ENCODE peak calls at places on chromosomes 7 and 10, in four cellular contexts. C is neural progenitor cell, A is neuronal stem cell, E is fibroblast of lung. S is an unnamed sample.

GRCh38 chr10:105358911-105359310 is 717.8 kb downstream of the SORCS3 start:
- DNase-seq in C (no peak), E (no peak), A (no peak), S (peak)

GRCh38 chr10:688621-689426 is 644 bp downstream of the DIP2C start:
- DNase-seq in E (peak), A (peak), C (peak), S (peak)

GRCh38 chr7:107180378-107180777 is 11.6 kb downstream of the HBP1 start:
- DNase-seq in C (no peak), A (no peak), E (peak), S (peak)

GRCh38 chr7:134527979-134528371 is 608 bp downstream of the AKR1B10 start:
- DNase-seq in A (no peak), C (peak), E (peak), S (peak)

GRCh38 chr7:116327751-116328150 is 117.4 kb downstream of the TES start:
- DNase-seq in A (no peak), C (no peak), E (peak), S (peak)

GRCh38 chr10:94314913-94315545 is 47.7 kb downstream of the NOC3L start:
- DNase-seq in E (peak), C (peak), A (no peak), S (peak)

GRCh38 chr10:12350167-12350872 is 973 bp downstream of the CAMK1D start:
- DNase-seq in A (peak), E (peak), C (peak), S (peak)

GRCh38 chr7:80934286-80934685 is 15.4 kb upstream of the SEMA3C start:
- DNase-seq in A (no peak), C (no peak), E (no peak), S (peak)

GRCh38 chr10:31399631-31400030 is 80.6 kb downstream of the ZEB1 start:
- DNase-seq in A (no peak), C (no peak), E (no peak), S (peak)

GRCh38 chr10:90204956-90205695 is 503.7 kb downstream of the KIF20B start:
- DNase-seq in C (no peak), E (peak), A (no peak), S (no peak)

GRCh38 chr7:47572101-47572460 is 9.8 kb downstream of the TNS3 start:
- DNase-seq in C (no peak), A (no peak), E (no peak), S (no peak)

GRCh38 chr7:73707045-73707631 is 12.3 kb downstream of the STX1A start:
- DNase-seq in E (no peak), C (no peak), A (no peak), S (peak)

GRCh38 chr10:49280001-49280408 is 19.0 kb upstream of the C10orf71 start:
- DNase-seq in A (no peak), C (no peak), E (no peak), S (peak)

DNA sequence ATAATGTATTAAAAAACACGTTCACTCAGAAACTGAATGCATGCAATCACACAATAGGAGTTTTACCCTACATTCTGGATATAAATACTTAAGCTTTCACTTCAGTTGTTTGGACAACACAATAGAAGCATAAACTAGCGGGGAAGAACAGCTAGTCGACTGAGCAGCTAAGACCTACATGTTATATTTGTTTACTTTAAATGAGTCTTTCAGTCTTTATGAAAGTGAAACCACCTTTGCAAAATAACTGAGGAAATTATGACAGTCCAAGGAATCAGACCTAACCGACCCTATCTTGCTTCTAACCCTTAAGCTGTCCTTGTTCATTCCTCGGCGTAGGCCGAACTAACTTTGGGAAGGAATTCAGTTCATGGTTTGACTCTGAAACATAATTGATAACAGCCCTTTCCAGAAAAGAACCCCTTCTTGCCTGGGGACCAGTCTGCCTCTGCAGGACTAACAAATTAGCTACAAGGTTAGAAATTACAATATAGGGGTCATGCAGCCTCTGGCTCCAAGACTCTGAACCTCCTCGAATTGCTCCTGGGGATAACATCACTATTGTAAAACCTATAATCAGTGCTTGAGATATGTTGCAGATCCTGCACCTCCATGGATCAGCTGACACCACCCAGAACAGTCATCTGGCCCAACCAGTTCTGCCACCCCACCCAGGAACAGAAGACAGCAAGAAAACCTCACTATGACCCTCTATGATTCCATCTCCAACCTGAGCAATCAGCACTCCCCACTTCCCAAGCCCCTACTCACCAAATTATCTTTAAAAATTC is 185.1 kb upstream of the KLF6 start:
- DNase-seq in C (no peak), A (no peak), E (no peak), S (no peak)
- H3K4me2 ChIP-seq in C (no peak), A (no peak), E (no peak), S (no peak)

GRCh38 chr7:16647435-16647960 is 1.5 kb downstream of the BZW2 start:
- DNase-seq in C (no peak), E (peak), A (no peak), S (peak)

GRCh38 chr7:16651391-16652254 is 5.6 kb downstream of the BZW2 start:
- DNase-seq in E (peak), C (no peak), A (no peak), S (no peak)

GRCh38 chr7:16650266-16650665 is 4.3 kb downstream of the BZW2 start:
- DNase-seq in C (no peak), E (no peak), A (no peak), S (no peak)

GRCh38 chr7:16648551-16648950 is 2.6 kb downstream of the BZW2 start:
- DNase-seq in E (no peak), A (no peak), C (peak), S (peak)

DNA sequence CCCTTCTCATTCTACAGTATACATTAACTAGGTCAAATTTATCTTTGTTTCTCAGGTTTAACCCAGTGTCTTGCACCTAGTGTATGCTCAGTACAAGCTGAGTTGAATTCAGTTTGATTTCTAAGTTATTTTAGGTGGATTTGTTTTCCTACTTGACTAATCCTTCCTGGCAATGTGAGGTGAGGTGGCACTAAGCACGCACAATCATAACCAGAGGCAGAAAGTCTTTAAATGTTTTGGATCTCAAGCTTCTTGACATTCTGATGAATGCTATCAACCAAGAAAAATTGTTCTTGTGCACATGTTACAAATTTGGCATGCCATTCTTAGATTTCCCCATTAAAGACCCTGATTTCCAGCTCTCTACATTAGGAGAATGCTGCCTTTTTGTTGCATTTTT is 3.2 kb downstream of the BZW2 start:
- DNase-seq in C (no peak), A (no peak), E (no peak), S (peak)
- H3K4me2 ChIP-seq in C (peak), A (no peak), E (no peak), S (peak)

GRCh38 chr7:151758994-151759540 is 117.8 kb downstream of the PRKAG2 start:
- DNase-seq in A (no peak), C (no peak), E (no peak), S (no peak)
- H3K4me2 ChIP-seq in A (no peak), C (no peak), E (no peak), S (no peak)

GRCh38 chr10:26216577-26216948 is at the start of gene GAD2:
- DNase-seq in C (peak), E (no peak), A (peak), S (no peak)
- H3K4me2 ChIP-seq in C (peak), E (no peak), A (peak), S (peak)

GRCh38 chr7:2710901-2711551 is 23.0 kb downstream of the AMZ1 start:
- DNase-seq in E (no peak), C (no peak), A (no peak), S (no peak)
- H3K4me2 ChIP-seq in E (no peak), C (no peak), A (no peak), S (no peak)